ENCODE peak calls at places on chromosome 21, in five cellular contexts. One of them, this sample, is unnamed.

GRCh38 chr21:41368361-41369104 is 6.7 kb downstream of the MX2 start:
- DNase-seq in CD8-positive, alpha-beta T cell: no peak
- DNase-seq in ovary: no peak
- DNase-seq in activated naive CD4-positive, alpha-beta T cell treated with anti-CD3 and anti-CD28 coated beads, Interleukin-2, amount 50 U/mL, for 16 hours: no peak
- DNase-seq in GM04503: no peak
- DNase-seq in this sample: no peak

GRCh38 chr21:41761211-41762181 is 5.4 kb downstream of the RIPK4 start:
- DNase-seq in CD8-positive, alpha-beta T cell: no peak
- DNase-seq in activated naive CD4-positive, alpha-beta T cell treated with anti-CD3 and anti-CD28 coated beads, Interleukin-2, amount 50 U/mL, for 16 hours: no peak
- DNase-seq in ovary: no peak
- DNase-seq in GM04503: no peak
- DNase-seq in this sample: peak

GRCh38 chr21:41686664-41687063 is 80.2 kb downstream of the RIPK4 start:
- DNase-seq in activated naive CD4-positive, alpha-beta T cell treated with anti-CD3 and anti-CD28 coated beads, Interleukin-2, amount 50 U/mL, for 16 hours: no peak
- DNase-seq in GM04503: no peak
- DNase-seq in CD8-positive, alpha-beta T cell: no peak
- DNase-seq in ovary: no peak
- DNase-seq in this sample: no peak

GRCh38 chr21:41886331-41886730 is 7.2 kb upstream of the PRDM15 start:
- DNase-seq in CD8-positive, alpha-beta T cell: no peak
- DNase-seq in activated naive CD4-positive, alpha-beta T cell treated with anti-CD3 and anti-CD28 coated beads, Interleukin-2, amount 50 U/mL, for 16 hours: no peak
- DNase-seq in GM04503: no peak
- DNase-seq in ovary: no peak
- DNase-seq in this sample: no peak

GRCh38 chr21:42850463-42850862 is 28.9 kb downstream of the WDR4 start:
- DNase-seq in GM04503: no peak
- DNase-seq in activated naive CD4-positive, alpha-beta T cell treated with anti-CD3 and anti-CD28 coated beads, Interleukin-2, amount 50 U/mL, for 16 hours: no peak
- DNase-seq in CD8-positive, alpha-beta T cell: no peak
- DNase-seq in ovary: no peak
- DNase-seq in this sample: no peak

GRCh38 chr21:34510148-34511142 is 1.6 kb downstream of the KCNE1 start:
- DNase-seq in CD8-positive, alpha-beta T cell: no peak
- DNase-seq in GM04503: no peak
- DNase-seq in activated naive CD4-positive, alpha-beta T cell treated with anti-CD3 and anti-CD28 coated beads, Interleukin-2, amount 50 U/mL, for 16 hours: peak
- DNase-seq in ovary: no peak
- DNase-seq in this sample: peak

GRCh38 chr21:29080454-29080930 is 7.0 kb upstream of the CCT8 start:
- DNase-seq in GM04503: no peak
- DNase-seq in activated naive CD4-positive, alpha-beta T cell treated with anti-CD3 and anti-CD28 coated beads, Interleukin-2, amount 50 U/mL, for 16 hours: no peak
- DNase-seq in CD8-positive, alpha-beta T cell: peak
- DNase-seq in ovary: no peak
- DNase-seq in this sample: no peak

GRCh38 chr21:34983680-34984086 is 65.4 kb downstream of the RUNX1 start:
- DNase-seq in CD8-positive, alpha-beta T cell: peak
- DNase-seq in GM04503: no peak
- DNase-seq in ovary: no peak
- DNase-seq in activated naive CD4-positive, alpha-beta T cell treated with anti-CD3 and anti-CD28 coated beads, Interleukin-2, amount 50 U/mL, for 16 hours: peak
- DNase-seq in this sample: no peak

GRCh38 chr21:33202464-33203363 is 27.0 kb upstream of the IFNAR2 start:
- DNase-seq in GM04503: no peak
- DNase-seq in CD8-positive, alpha-beta T cell: no peak
- DNase-seq in ovary: no peak
- DNase-seq in activated naive CD4-positive, alpha-beta T cell treated with anti-CD3 and anti-CD28 coated beads, Interleukin-2, amount 50 U/mL, for 16 hours: no peak
- DNase-seq in this sample: no peak

GRCh38 chr21:33212159-33212851 is 17.4 kb upstream of the IFNAR2 start:
- DNase-seq in CD8-positive, alpha-beta T cell: peak
- DNase-seq in ovary: no peak
- DNase-seq in GM04503: no peak
- DNase-seq in activated naive CD4-positive, alpha-beta T cell treated with anti-CD3 and anti-CD28 coated beads, Interleukin-2, amount 50 U/mL, for 16 hours: no peak
- DNase-seq in this sample: no peak

GRCh38 chr21:28655471-28655870 is 337.2 kb downstream of the LTN1 start:
- DNase-seq in ovary: no peak
- DNase-seq in CD8-positive, alpha-beta T cell: no peak
- DNase-seq in GM04503: no peak
- DNase-seq in activated naive CD4-positive, alpha-beta T cell treated with anti-CD3 and anti-CD28 coated beads, Interleukin-2, amount 50 U/mL, for 16 hours: no peak
- DNase-seq in this sample: no peak

GRCh38 chr21:38948377-38948776 is 142.6 kb downstream of the ETS2 start:
- DNase-seq in CD8-positive, alpha-beta T cell: no peak
- DNase-seq in ovary: no peak
- DNase-seq in GM04503: peak
- DNase-seq in activated naive CD4-positive, alpha-beta T cell treated with anti-CD3 and anti-CD28 coated beads, Interleukin-2, amount 50 U/mL, for 16 hours: no peak
- DNase-seq in this sample: no peak

GRCh38 chr21:38796426-38796825 is 9.3 kb upstream of the ETS2 start:
- DNase-seq in activated naive CD4-positive, alpha-beta T cell treated with anti-CD3 and anti-CD28 coated beads, Interleukin-2, amount 50 U/mL, for 16 hours: no peak
- DNase-seq in ovary: no peak
- DNase-seq in CD8-positive, alpha-beta T cell: no peak
- DNase-seq in GM04503: no peak
- DNase-seq in this sample: no peak

GRCh38 chr21:32335601-32336575 is 37.2 kb downstream of the MRAP start:
- DNase-seq in GM04503: no peak
- DNase-seq in ovary: peak
- DNase-seq in CD8-positive, alpha-beta T cell: no peak
- DNase-seq in activated naive CD4-positive, alpha-beta T cell treated with anti-CD3 and anti-CD28 coated beads, Interleukin-2, amount 50 U/mL, for 16 hours: no peak
- DNase-seq in this sample: no peak

GRCh38 chr21:45575304-45575992 is 33.2 kb upstream of the SLC19A1 start:
- DNase-seq in activated naive CD4-positive, alpha-beta T cell treated with anti-CD3 and anti-CD28 coated beads, Interleukin-2, amount 50 U/mL, for 16 hours: no peak
- DNase-seq in ovary: no peak
- DNase-seq in CD8-positive, alpha-beta T cell: no peak
- DNase-seq in GM04503: no peak
- DNase-seq in this sample: no peak

GRCh38 chr21:40753756-40754155 is 93.2 kb downstream of the DSCAM start:
- DNase-seq in activated naive CD4-positive, alpha-beta T cell treated with anti-CD3 and anti-CD28 coated beads, Interleukin-2, amount 50 U/mL, for 16 hours: no peak
- DNase-seq in ovary: no peak
- DNase-seq in GM04503: no peak
- DNase-seq in CD8-positive, alpha-beta T cell: no peak
- DNase-seq in this sample: no peak

GRCh38 chr21:35743571-35743970 is 316.8 kb downstream of the SETD4 start:
- DNase-seq in GM04503: no peak
- DNase-seq in CD8-positive, alpha-beta T cell: no peak
- DNase-seq in activated naive CD4-positive, alpha-beta T cell treated with anti-CD3 and anti-CD28 coated beads, Interleukin-2, amount 50 U/mL, for 16 hours: no peak
- DNase-seq in ovary: no peak
- DNase-seq in this sample: no peak

GRCh38 chr21:25788677-25789076 is 53.9 kb downstream of the GABPA start:
- DNase-seq in ovary: no peak
- DNase-seq in CD8-positive, alpha-beta T cell: no peak
- DNase-seq in activated naive CD4-positive, alpha-beta T cell treated with anti-CD3 and anti-CD28 coated beads, Interleukin-2, amount 50 U/mL, for 16 hours: no peak
- DNase-seq in GM04503: no peak
- DNase-seq in this sample: no peak

GRCh38 chr21:41133896-41134522 is 34.0 kb upstream of the BACE2 start:
- DNase-seq in CD8-positive, alpha-beta T cell: no peak
- DNase-seq in GM04503: no peak
- DNase-seq in activated naive CD4-positive, alpha-beta T cell treated with anti-CD3 and anti-CD28 coated beads, Interleukin-2, amount 50 U/mL, for 16 hours: no peak
- DNase-seq in ovary: no peak
- DNase-seq in this sample: no peak

This sample was measured in Right ventricle myocardium superior.